ENCODE peak calls at places on chromosomes 7 and 10, in eight cellular contexts. A, P, D, Q, O, H, U and C are unnamed samples.

GRCh38 chr10:33215635-33216034 is 118.8 kb downstream of the NRP1 start:
- DNase-seq in Q (no peak), P (peak), O (no peak), D (no peak), U (no peak), H (no peak), A (no peak), C (no peak)

GRCh38 chr10:76001019-76001418 is 569.6 kb downstream of the LRMDA start:
- DNase-seq in D (no peak), U (no peak), P (no peak), Q (no peak), A (no peak), O (no peak), H (no peak), C (no peak)

GRCh38 chr10:24894309-24894708 is 58.1 kb downstream of the PRTFDC1 start:
- DNase-seq in D (no peak), P (peak), U (peak), Q (no peak), H (no peak), O (no peak), A (no peak), C (no peak)

GRCh38 chr7:131424219-131424822 is 96.6 kb downstream of the MKLN1 start:
- DNase-seq in O (no peak), U (peak), D (peak), H (peak), P (peak), A (no peak), Q (peak), C (peak)

GRCh38 chr7:112572669-112573301 is 92.0 kb downstream of the LSMEM1 start:
- DNase-seq in A (no peak), P (no peak), H (no peak), O (no peak), U (no peak), D (no peak), Q (peak), C (peak)

GRCh38 chr10:125928928-125929585 is 32.7 kb downstream of the FANK1 start:
- DNase-seq in U (no peak), D (no peak), A (no peak), O (no peak), P (no peak), Q (no peak), H (no peak), C (no peak)

GRCh38 chr7:155594961-155595366 is 48.6 kb upstream of the CNPY1 start:
- DNase-seq in P (no peak), O (no peak), U (no peak), H (no peak), A (no peak), Q (no peak), D (no peak), C (no peak)

GRCh38 chr7:140231779-140232491 is 55.2 kb upstream of the KDM7A start:
- DNase-seq in P (no peak), Q (no peak), O (no peak), H (no peak), U (no peak), A (no peak), D (no peak), C (peak)

GRCh38 chr7:142557971-142558582 is 191.2 kb upstream of the PRSS1 start:
- DNase-seq in A (no peak), H (peak), U (peak), O (no peak), P (peak), Q (no peak), D (peak), C (no peak)

GRCh38 chr7:116101709-116102108 is 71.1 kb upstream of the TFEC start:
- DNase-seq in D (no peak), Q (no peak), O (no peak), U (peak), A (no peak), P (peak), H (no peak), C (no peak)